ENCODE peak calls at places on chromosomes 1 and 21, in four cellular contexts. Q is suprapubic skin; A is activated naive CD8-positive, alpha-beta T cell treated with anti-CD3 and anti-CD28 coated beads, Interleukin-2, amount 50 U/mL, for 24 hours; P is colonic mucosa. U is an unnamed sample.

GRCh38 chr1:80217377-80217986 is 1211.0 kb upstream of the ADGRL4 start:
- DNase-seq in Q (no peak), A (no peak), P (no peak), U (no peak)

GRCh38 chr1:158146739-158147138 is 34.0 kb upstream of the CD1D start:
- DNase-seq in Q (no peak), A (no peak), P (no peak), U (no peak)

GRCh38 chr1:156214024-156214748 is 1.4 kb downstream of the PMF1 start:
- DNase-seq in Q (no peak), A (no peak), P (no peak), U (peak)

GRCh38 chr1:229869225-229869624 is 197.8 kb upstream of the GALNT2 start:
- DNase-seq in Q (no peak), A (no peak), P (no peak), U (no peak)

GRCh38 chr1:37722181-37723071 is 30.1 kb downstream of the CDCA8 start:
- DNase-seq in Q (no peak), A (no peak), P (no peak), U (no peak)

GRCh38 chr1:55021965-55022546 is 17.3 kb upstream of the PCSK9 start:
- DNase-seq in Q (peak), A (peak), P (peak), U (peak)

GRCh38 chr1:227915564-227916553 is 31.9 kb downstream of the WNT9A start:
- DNase-seq in Q (no peak), A (no peak), P (no peak), U (no peak)

GRCh38 chr1:2226525-2227340 is 1.4 kb upstream of the SKI start:
- DNase-seq in Q (peak), A (no peak), P (no peak), U (no peak)

GRCh38 chr21:45329261-45330074 is 41.8 kb upstream of the POFUT2 start:
- DNase-seq in Q (peak), A (no peak), P (peak), U (no peak)

GRCh38 chr1:1327291-1327690 is 2.7 kb downstream of the CPTP start:
- DNase-seq in Q (no peak), A (no peak), P (no peak), U (no peak)

GRCh38 chr1:51487628-51488027 is 31.4 kb downstream of the EPS15 start:
- DNase-seq in Q (no peak), A (no peak), P (no peak), U (no peak)

GRCh38 chr1:201562659-201563405 is 23.9 kb downstream of the NAV1 start:
- DNase-seq in Q (no peak), A (no peak), P (no peak), U (no peak)

GRCh38 chr1:185207980-185208602 is 51.1 kb downstream of the SWT1 start:
- DNase-seq in Q (no peak), A (no peak), P (no peak), U (no peak)

GRCh38 chr1:16615253-16616252 is 2.2 kb upstream of the NBPF1 start:
- DNase-seq in Q (peak), A (no peak), P (peak), U (peak)

GRCh38 chr1:247294282-247294681 is 37.4 kb downstream of the ZNF496 start:
- DNase-seq in Q (no peak), A (no peak), P (no peak), U (no peak)

GRCh38 chr21:44453120-44453519 is 2.2 kb upstream of the LRRC3 start:
- DNase-seq in Q (no peak), A (no peak), P (no peak), U (no peak)

GRCh38 chr21:45459171-45460010 is 54.4 kb downstream of the COL18A1 start:
- DNase-seq in Q (peak), A (no peak), P (no peak), U (no peak)

GRCh38 chr1:48691429-48692001 is 85.2 kb downstream of the BEND5 start:
- DNase-seq in Q (no peak), A (no peak), P (no peak), U (no peak)

GRCh38 chr1:198711837-198712236 is 73.0 kb downstream of the PTPRC start:
- DNase-seq in Q (no peak), A (no peak), P (no peak), U (no peak)